ENCODE peak calls at places on chromosomes 13 and 19, in six cellular contexts. X is fibroblast of lung, T is mucosa of descending colon, W is left ventricle myocardium inferior, G is psoas muscle, S is cardiac muscle cell. D is an unnamed sample. For H3K4me1, the result is how much of the 10 kb centered on the place peaks cover.

GRCh38 chr13:44710576-44710975 is 134.4 kb upstream of the TSC22D1 start:
- DNase-seq in T (no peak), G (no peak), W (no peak), X (peak), S (no peak), D (no peak)

GRCh38 chr13:48258002-48258401 is 25.0 kb downstream of the ITM2B start:
- DNase-seq in T (no peak), W (no peak), G (no peak), X (no peak), S (no peak), D (no peak)

GRCh38 chr19:13060964-13061927 is 41.4 kb downstream of the LYL1 start:
- DNase-seq in T (peak), S (peak), W (peak), X (peak), G (peak), D (peak)

GRCh38 chr13:53839461-53839860 is 810.8 kb downstream of the OLFM4 start:
- DNase-seq in T (no peak), S (no peak), X (no peak), W (no peak), G (no peak), D (no peak)

GRCh38 chr13:111565400-111565799 is 245.0 kb downstream of the TEX29 start:
- DNase-seq in W (no peak), X (no peak), T (no peak), S (no peak), G (no peak), D (no peak)

GRCh38 chr13:93529961-93530360 is 303.4 kb downstream of the GPC6 start:
- DNase-seq in X (peak), G (no peak), S (no peak), W (no peak), T (no peak), D (no peak)

GRCh38 chr13:49620170-49620621 is 8.1 kb upstream of the ARL11 start:
- DNase-seq in W (no peak), G (no peak), X (no peak), T (no peak), S (no peak), D (no peak)

GRCh38 chr13:32902898-32903297 is 113.3 kb upstream of the KL start:
- DNase-seq in W (peak), S (no peak), T (peak), X (peak), G (peak), D (peak)

GRCh38 chr19:10655457-10656312 is 1.5 kb downstream of the ILF3 start:
- DNase-seq in T (peak), G (no peak), S (peak), W (no peak), X (no peak), D (no peak)

GRCh38 chr13:113041293-113041690 is 64.3 kb upstream of the F7 start:
- DNase-seq in X (no peak), G (no peak), W (no peak), S (no peak), T (no peak), D (no peak)

GRCh38 chr13:95115525-95115924 is 185.7 kb downstream of the ABCC4 start:
- DNase-seq in S (no peak), W (no peak), G (no peak), X (no peak), T (no peak), D (no peak)

GRCh38 chr19:10593820-10594637 is 6.9 kb upstream of the AP1M2 start:
- DNase-seq in X (no peak), T (no peak), W (no peak), S (no peak), G (peak), D (no peak)

GRCh38 chr19:35098413-35099049 is 17.1 kb upstream of the FXYD3 start:
- DNase-seq in S (no peak), X (no peak), G (no peak), W (peak), T (no peak), D (no peak)

GRCh38 chr19:56477429-56478338 is 539 bp upstream of the ZNF667 start:
- DNase-seq in X (peak), G (peak), S (peak), W (peak), T (peak), D (no peak)

GRCh38 chr19:47274071-47274890 is at the start of gene INAFM1:
- DNase-seq in S (peak), T (peak), G (peak), X (peak), W (peak), D (peak)

GRCh38 chr13:52130641-52131040 is 1.8 kb upstream of the NEK5 start:
- DNase-seq in W (no peak), T (no peak), S (no peak), X (no peak), G (no peak), D (no peak)

GRCh38 chr13:41528021-41528420 is 70.7 kb downstream of the RGCC start:
- DNase-seq in S (no peak), X (no peak), W (no peak), T (no peak), G (no peak), D (no peak)

GRCh38 chr19:37975071-37975470 is 68.1 kb downstream of the SIPA1L3 start:
- DNase-seq in T (no peak), X (no peak), S (no peak), W (no peak), G (no peak), D (no peak)

GRCh38 chr13:80363890-80364503 is 23.1 kb upstream of the SPRY2 start:
- DNase-seq in T (peak), W (no peak), G (no peak), X (peak), S (no peak), D (peak)

GRCh38 chr19:55650602-55651230 is 2.7 kb downstream of the CCDC106 start:
- DNase-seq in X (no peak), S (no peak), G (peak), W (no peak), T (no peak), D (no peak)

GRCh38 chr13:26716984-26717383 is 43.6 kb downstream of the GPR12 start:
- DNase-seq in X (no peak), S (no peak), T (no peak), G (no peak), W (no peak), D (no peak)

GRCh38 chr13:27920677-27921420 is 1.0 kb downstream of the PDX1 start:
- DNase-seq in W (no peak), X (peak), G (no peak), T (peak), S (peak), D (peak)

GRCh38 chr19:38721977-38722773 is 22.1 kb downstream of the CAPN12 start:
- DNase-seq in X (no peak), S (peak), T (no peak), W (peak), G (no peak), D (no peak)

DNA sequence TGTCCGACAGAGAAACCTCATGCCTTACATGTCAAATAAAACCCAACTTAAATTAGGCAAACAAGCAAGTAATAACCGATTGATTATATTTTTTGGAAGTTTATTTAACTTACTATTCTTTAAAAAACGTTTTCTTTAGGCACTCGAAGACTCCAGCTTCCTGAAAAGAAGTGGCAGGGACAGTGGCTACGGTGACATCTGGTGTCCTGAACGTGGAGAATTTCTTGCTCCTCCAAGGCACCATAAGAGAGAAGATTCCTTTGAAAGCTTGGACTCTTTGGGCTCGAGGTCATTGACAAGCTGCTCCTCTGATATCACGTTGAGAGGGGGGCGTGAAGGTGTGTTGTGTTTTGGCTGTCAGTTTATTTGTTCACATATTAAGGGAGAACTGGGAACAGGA is 164.4 kb downstream of the LMO7 start:
- DNase-seq in G (no peak), S (peak), X (peak), T (no peak), W (no peak), D (no peak)
- TF ChIP-seq CTCF in G (no peak), S (no peak), X (no peak), T (no peak), W (peak), D (peak)

GRCh38 chr13:103031332-103031873 is 34.8 kb downstream of the SLC10A2 start:
- DNase-seq in S (no peak), W (no peak), X (no peak), T (no peak), G (no peak), D (no peak)

GRCh38 chr13:103030776-103031175 is 35.4 kb downstream of the SLC10A2 start:
- DNase-seq in G (no peak), S (no peak), X (no peak), T (no peak), W (no peak), D (no peak)

GRCh38 chr13:103036268-103036667 is 29.9 kb downstream of the SLC10A2 start:
- DNase-seq in T (no peak), X (no peak), W (no peak), G (no peak), S (no peak), D (no peak)

GRCh38 chr13:103029798-103030197 is 36.4 kb downstream of the SLC10A2 start:
- DNase-seq in G (peak), X (no peak), W (no peak), T (no peak), S (no peak), D (no peak)

DNA sequence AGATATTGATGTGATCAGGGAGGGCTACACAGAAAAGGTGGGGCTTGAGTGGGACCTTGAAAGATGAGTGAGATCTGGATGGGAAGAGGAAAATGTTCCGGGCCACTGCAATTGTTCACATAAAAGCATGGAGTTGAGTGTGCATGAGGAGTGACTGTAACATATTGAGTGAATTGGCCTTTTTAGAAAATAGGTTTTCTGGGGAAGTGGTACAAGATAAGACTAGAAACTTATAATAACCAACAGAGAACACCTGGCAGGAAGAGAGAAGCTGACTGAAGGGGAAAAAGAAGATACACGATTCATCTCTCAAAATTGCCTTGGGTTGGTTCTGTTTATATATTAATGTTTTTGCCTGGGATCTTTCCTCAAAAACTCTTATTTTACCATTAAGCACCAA is 32.2 kb downstream of the SLC10A2 start:
- DNase-seq in S (no peak), G (no peak), W (no peak), T (no peak), X (no peak), D (no peak)
- H3K4me1 ChIP-seq in S (under half), G (under half), W (under half), T (under half), X (under half), D (under half)

GRCh38 chr19:16831531-16831930 is 2.3 kb downstream of the SIN3B start:
- DNase-seq in S (no peak), X (no peak), W (no peak), G (no peak), T (no peak), D (no peak)

GRCh38 chr19:16834747-16835146 is 5.5 kb downstream of the SIN3B start:
- DNase-seq in G (no peak), S (no peak), T (no peak), W (no peak), X (no peak), D (no peak)

GRCh38 chr19:16841391-16841926 is 12.3 kb downstream of the SIN3B start:
- DNase-seq in X (no peak), T (no peak), G (no peak), S (peak), W (no peak), D (no peak)

GRCh38 chr19:16836906-16837362 is 7.7 kb downstream of the SIN3B start:
- DNase-seq in S (no peak), G (no peak), T (no peak), W (no peak), X (no peak), D (no peak)

GRCh38 chr19:16836115-16836905 is 7.1 kb downstream of the SIN3B start:
- DNase-seq in X (no peak), T (peak), W (no peak), S (no peak), G (no peak), D (no peak)
- TF ChIP-seq CTCF in X (peak), T (no peak), W (peak), S (peak), G (no peak), D (no peak)

DNA sequence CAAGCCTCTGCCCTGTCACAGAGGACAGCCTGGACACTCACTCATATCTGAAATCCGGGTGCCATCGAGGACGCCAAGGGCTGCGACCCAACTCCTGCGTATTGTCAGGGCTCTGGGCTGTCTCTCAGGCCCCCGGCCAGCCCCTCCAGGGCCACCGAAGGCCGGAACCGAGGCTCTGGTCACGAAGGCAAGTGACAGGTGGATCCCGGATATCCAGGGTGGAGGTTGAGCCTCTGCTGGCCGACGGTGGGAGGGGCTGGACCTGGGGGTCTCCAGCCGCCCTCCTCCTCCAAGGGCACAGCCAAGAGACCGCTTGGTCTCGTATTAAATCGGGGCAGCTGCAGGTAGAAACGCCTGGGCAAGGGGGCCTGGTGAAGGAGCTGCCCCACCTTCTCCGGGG is 5.4 kb downstream of the RNF126 start:
- DNase-seq in G (no peak), W (no peak), X (no peak), T (no peak), S (no peak), D (no peak)
- H3K4me1 ChIP-seq in G (half or more), W (half or more), X (under half), T (under half), S (under half), D (under half)

GRCh38 chr19:45515081-45515624 is 7.9 kb downstream of the VASP start:
- DNase-seq in S (no peak), X (no peak), G (peak), T (peak), W (peak), D (no peak)

GRCh38 chr19:45512881-45513483 is 5.7 kb downstream of the VASP start:
- DNase-seq in W (no peak), G (no peak), S (no peak), T (peak), X (no peak), D (no peak)

GRCh38 chr19:45515807-45516401 is 8.6 kb downstream of the VASP start:
- DNase-seq in S (no peak), W (no peak), T (peak), G (no peak), X (no peak), D (no peak)

GRCh38 chr19:45517238-45517637 is 10.0 kb downstream of the VASP start:
- DNase-seq in G (peak), T (peak), X (no peak), W (no peak), S (no peak), D (no peak)

GRCh38 chr19:45514376-45515051 is 7.2 kb downstream of the VASP start:
- DNase-seq in T (peak), W (no peak), X (no peak), G (no peak), S (no peak), D (no peak)
- TF ChIP-seq CTCF in T (no peak), W (no peak), X (no peak), G (no peak), S (no peak), D (no peak)

GRCh38 chr19:18311495-18311894 is 11.4 kb downstream of the LSM4 start:
- DNase-seq in T (no peak), S (no peak), G (no peak), X (no peak), W (no peak), D (no peak)
- H3K4me1 ChIP-seq in T (under half), S (under half), G (under half), X (under half), W (under half), D (under half)

DNA sequence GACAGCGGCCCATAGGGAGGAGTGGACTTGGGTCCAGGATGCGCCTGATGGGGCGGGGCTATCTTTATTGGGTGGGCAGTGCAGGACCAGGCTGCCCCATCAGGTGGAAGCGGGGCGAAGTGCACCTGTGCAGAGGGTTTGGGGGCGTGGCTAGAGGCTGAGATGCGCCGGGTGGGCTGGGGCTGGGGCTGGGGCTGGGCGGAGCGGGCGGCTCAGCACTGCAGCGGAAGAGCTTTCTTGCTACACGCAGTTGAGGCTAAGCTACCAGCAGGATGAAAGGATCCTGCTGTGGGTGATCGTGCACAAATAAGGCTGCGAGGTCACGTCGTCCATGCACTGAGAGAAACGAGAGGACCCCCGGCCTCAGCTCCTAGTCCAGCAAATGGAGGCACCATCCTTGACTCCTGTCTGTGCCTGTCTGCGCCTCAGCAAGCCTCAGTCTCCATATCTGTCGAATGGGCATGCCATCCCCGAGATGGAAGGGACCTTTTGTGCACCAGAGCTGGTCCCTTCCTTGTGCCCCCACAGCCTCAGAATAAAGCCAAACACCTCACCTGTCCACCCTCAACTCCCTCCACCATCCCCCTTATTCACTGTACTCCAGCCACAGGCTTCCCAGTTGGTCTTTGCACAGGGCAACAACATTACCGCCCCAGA is 20.9 kb upstream of the HOMER3 start:
- DNase-seq in W (no peak), G (no peak), X (no peak), S (peak), T (no peak), D (peak)
- TF ChIP-seq CTCF in W (no peak), G (no peak), X (no peak), S (no peak), T (no peak), D (no peak)

GRCh38 chr19:45876411-45877197 is 9.3 kb downstream of the IRF2BP1 start:
- DNase-seq in W (peak), T (peak), X (peak), S (peak), G (peak), D (no peak)
- H3K4me1 ChIP-seq in W (under half), T (under half), X (under half), S (under half), G (under half), D (half or more)

GRCh38 chr13:39602614-39603366 is at the start of gene LHFPL6:
- DNase-seq in W (peak), X (peak), T (peak), S (peak), G (peak), D (peak)

GRCh38 chr13:39602277-39602613 is 748 bp downstream of the LHFPL6 start:
- DNase-seq in S (no peak), T (no peak), G (no peak), W (no peak), X (no peak), D (no peak)

GRCh38 chr13:39601636-39602035 is 1.4 kb downstream of the LHFPL6 start:
- DNase-seq in T (no peak), X (no peak), W (no peak), S (no peak), G (no peak), D (no peak)

GRCh38 chr13:39599842-39600241 is 3.2 kb downstream of the LHFPL6 start:
- DNase-seq in W (no peak), S (no peak), T (no peak), G (no peak), X (peak), D (no peak)

GRCh38 chr13:39600766-39601165 is 2.2 kb downstream of the LHFPL6 start:
- DNase-seq in W (peak), T (no peak), S (no peak), X (no peak), G (no peak), D (no peak)
- TF ChIP-seq CTCF in W (peak), T (no peak), S (peak), X (peak), G (no peak), D (no peak)

GRCh38 chr19:8486661-8487136 is 15.7 kb downstream of the PRAM1 start:
- DNase-seq in W (no peak), S (no peak), G (no peak), T (no peak), X (no peak), D (no peak)

GRCh38 chr19:8487137-8487851 is 15.1 kb downstream of the PRAM1 start:
- DNase-seq in S (no peak), G (no peak), T (no peak), W (no peak), X (no peak), D (no peak)

GRCh38 chr19:8489591-8490394 is 12.6 kb downstream of the PRAM1 start:
- DNase-seq in W (no peak), S (no peak), X (no peak), T (no peak), G (no peak), D (no peak)

GRCh38 chr19:8490395-8490760 is 12.1 kb downstream of the PRAM1 start:
- DNase-seq in W (no peak), T (no peak), X (no peak), S (no peak), G (no peak), D (no peak)

DNA sequence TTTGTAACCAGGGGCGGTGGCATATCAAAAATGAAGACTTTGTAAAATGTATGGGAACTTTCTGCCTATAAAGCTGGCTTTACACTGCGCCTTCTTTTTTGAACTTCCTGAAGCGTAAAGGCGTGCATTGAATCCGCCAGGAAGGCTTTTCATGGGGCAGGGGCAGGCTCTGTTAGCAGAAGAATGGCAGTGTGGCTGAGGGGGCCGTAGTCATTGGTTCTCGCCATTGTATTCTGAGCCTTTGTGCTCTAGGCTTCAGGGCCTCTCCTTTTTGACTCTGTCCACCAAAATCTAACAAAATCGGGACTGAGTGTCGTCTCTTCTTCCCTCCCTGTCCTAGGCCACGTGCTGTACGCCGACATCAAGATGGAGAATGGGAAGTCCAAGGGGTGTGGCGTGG is 14.1 kb downstream of the PRAM1 start:
- DNase-seq in W (no peak), X (no peak), G (no peak), T (no peak), S (no peak), D (no peak)
- H3K4me1 ChIP-seq in W (under half), X (under half), G (under half), T (under half), S (under half), D (under half)

D was measured in Caco-2.